ENCODE peak calls at places on chromosomes 11 and 22, in eight cellular contexts. One of them, this sample, is unnamed.

GRCh38 chr11:10076458-10077141 is 217.4 kb downstream of the SBF2 start:
- DNase-seq in NCI-H774: no peak
- DNase-seq in naive thymus-derived CD8-positive, alpha-beta T cell: peak
- DNase-seq in GM12891: peak
- DNase-seq in activated naive CD4-positive, alpha-beta T cell: no peak
- DNase-seq in Calu3: peak
- DNase-seq in H9: peak
- DNase-seq in stimulated activated CD4-positive, alpha-beta T cell treated with anti-CD3 and anti-CD28 coated beads, Interleukin-4, amount 100 ng/mL, for 4 hours: peak
- DNase-seq in this sample: peak

GRCh38 chr11:5624489-5625278 is at the start of gene TRIM34:
- DNase-seq in stimulated activated CD4-positive, alpha-beta T cell treated with anti-CD3 and anti-CD28 coated beads, Interleukin-4, amount 100 ng/mL, for 4 hours: peak
- DNase-seq in activated naive CD4-positive, alpha-beta T cell: peak
- DNase-seq in H9: peak
- DNase-seq in GM12891: peak
- DNase-seq in naive thymus-derived CD8-positive, alpha-beta T cell: peak
- DNase-seq in Calu3: peak
- DNase-seq in NCI-H774: peak
- DNase-seq in this sample: peak

GRCh38 chr11:45383229-45383628 is 97.1 kb upstream of the SYT13 start:
- DNase-seq in activated naive CD4-positive, alpha-beta T cell: no peak
- DNase-seq in stimulated activated CD4-positive, alpha-beta T cell treated with anti-CD3 and anti-CD28 coated beads, Interleukin-4, amount 100 ng/mL, for 4 hours: no peak
- DNase-seq in NCI-H774: no peak
- DNase-seq in H9: no peak
- DNase-seq in naive thymus-derived CD8-positive, alpha-beta T cell: no peak
- DNase-seq in GM12891: no peak
- DNase-seq in Calu3: no peak
- DNase-seq in this sample: no peak

GRCh38 chr11:1390603-1391164 is 950 bp downstream of the BRSK2 start:
- DNase-seq in naive thymus-derived CD8-positive, alpha-beta T cell: no peak
- DNase-seq in activated naive CD4-positive, alpha-beta T cell: no peak
- DNase-seq in H9: peak
- DNase-seq in NCI-H774: no peak
- DNase-seq in Calu3: no peak
- DNase-seq in stimulated activated CD4-positive, alpha-beta T cell treated with anti-CD3 and anti-CD28 coated beads, Interleukin-4, amount 100 ng/mL, for 4 hours: no peak
- DNase-seq in GM12891: no peak
- DNase-seq in this sample: peak

GRCh38 chr11:119567667-119568582 is 145.0 kb upstream of the THY1 start:
- DNase-seq in activated naive CD4-positive, alpha-beta T cell: no peak
- DNase-seq in stimulated activated CD4-positive, alpha-beta T cell treated with anti-CD3 and anti-CD28 coated beads, Interleukin-4, amount 100 ng/mL, for 4 hours: no peak
- DNase-seq in naive thymus-derived CD8-positive, alpha-beta T cell: no peak
- DNase-seq in NCI-H774: peak
- DNase-seq in GM12891: no peak
- DNase-seq in Calu3: no peak
- DNase-seq in H9: no peak
- DNase-seq in this sample: no peak

GRCh38 chr22:19287076-19287724 is 4.3 kb downstream of the CLTCL1 start:
- DNase-seq in activated naive CD4-positive, alpha-beta T cell: no peak
- DNase-seq in GM12891: no peak
- DNase-seq in H9: peak
- DNase-seq in naive thymus-derived CD8-positive, alpha-beta T cell: no peak
- DNase-seq in stimulated activated CD4-positive, alpha-beta T cell treated with anti-CD3 and anti-CD28 coated beads, Interleukin-4, amount 100 ng/mL, for 4 hours: no peak
- DNase-seq in Calu3: no peak
- DNase-seq in NCI-H774: peak
- DNase-seq in this sample: no peak

GRCh38 chr11:27505781-27506180 is 788 bp downstream of the LIN7C start:
- DNase-seq in H9: no peak
- DNase-seq in Calu3: no peak
- DNase-seq in naive thymus-derived CD8-positive, alpha-beta T cell: no peak
- DNase-seq in activated naive CD4-positive, alpha-beta T cell: no peak
- DNase-seq in GM12891: no peak
- DNase-seq in stimulated activated CD4-positive, alpha-beta T cell treated with anti-CD3 and anti-CD28 coated beads, Interleukin-4, amount 100 ng/mL, for 4 hours: no peak
- DNase-seq in NCI-H774: no peak
- DNase-seq in this sample: no peak

GRCh38 chr11:108959874-108960273 is 295.0 kb downstream of the DDX10 start:
- DNase-seq in naive thymus-derived CD8-positive, alpha-beta T cell: no peak
- DNase-seq in NCI-H774: no peak
- DNase-seq in activated naive CD4-positive, alpha-beta T cell: no peak
- DNase-seq in stimulated activated CD4-positive, alpha-beta T cell treated with anti-CD3 and anti-CD28 coated beads, Interleukin-4, amount 100 ng/mL, for 4 hours: no peak
- DNase-seq in H9: no peak
- DNase-seq in GM12891: no peak
- DNase-seq in Calu3: no peak
- DNase-seq in this sample: no peak

GRCh38 chr22:28986366-28986765 is 75.3 kb downstream of the C22orf31 start:
- DNase-seq in H9: no peak
- DNase-seq in GM12891: no peak
- DNase-seq in activated naive CD4-positive, alpha-beta T cell: no peak
- DNase-seq in NCI-H774: no peak
- DNase-seq in stimulated activated CD4-positive, alpha-beta T cell treated with anti-CD3 and anti-CD28 coated beads, Interleukin-4, amount 100 ng/mL, for 4 hours: no peak
- DNase-seq in naive thymus-derived CD8-positive, alpha-beta T cell: no peak
- DNase-seq in Calu3: no peak
- DNase-seq in this sample: peak

GRCh38 chr11:29022676-29023075 is 914.5 kb downstream of the METTL15 start:
- DNase-seq in activated naive CD4-positive, alpha-beta T cell: no peak
- DNase-seq in stimulated activated CD4-positive, alpha-beta T cell treated with anti-CD3 and anti-CD28 coated beads, Interleukin-4, amount 100 ng/mL, for 4 hours: no peak
- DNase-seq in Calu3: no peak
- DNase-seq in NCI-H774: no peak
- DNase-seq in naive thymus-derived CD8-positive, alpha-beta T cell: no peak
- DNase-seq in GM12891: no peak
- DNase-seq in H9: no peak
- DNase-seq in this sample: no peak

GRCh38 chr11:45086526-45086925 is 59.9 kb upstream of the PRDM11 start:
- DNase-seq in Calu3: no peak
- DNase-seq in activated naive CD4-positive, alpha-beta T cell: no peak
- DNase-seq in stimulated activated CD4-positive, alpha-beta T cell treated with anti-CD3 and anti-CD28 coated beads, Interleukin-4, amount 100 ng/mL, for 4 hours: no peak
- DNase-seq in GM12891: no peak
- DNase-seq in naive thymus-derived CD8-positive, alpha-beta T cell: no peak
- DNase-seq in H9: no peak
- DNase-seq in NCI-H774: no peak
- DNase-seq in this sample: no peak

GRCh38 chr22:20436309-20437252 is 1.0 kb downstream of the SCARF2 start:
- DNase-seq in Calu3: no peak
- DNase-seq in stimulated activated CD4-positive, alpha-beta T cell treated with anti-CD3 and anti-CD28 coated beads, Interleukin-4, amount 100 ng/mL, for 4 hours: peak
- DNase-seq in H9: peak
- DNase-seq in activated naive CD4-positive, alpha-beta T cell: no peak
- DNase-seq in GM12891: no peak
- DNase-seq in NCI-H774: no peak
- DNase-seq in naive thymus-derived CD8-positive, alpha-beta T cell: no peak
- DNase-seq in this sample: no peak

GRCh38 chr11:11732116-11732515 is 109.7 kb upstream of the USP47 start:
- DNase-seq in activated naive CD4-positive, alpha-beta T cell: no peak
- DNase-seq in naive thymus-derived CD8-positive, alpha-beta T cell: no peak
- DNase-seq in Calu3: no peak
- DNase-seq in GM12891: no peak
- DNase-seq in stimulated activated CD4-positive, alpha-beta T cell treated with anti-CD3 and anti-CD28 coated beads, Interleukin-4, amount 100 ng/mL, for 4 hours: no peak
- DNase-seq in H9: no peak
- DNase-seq in NCI-H774: no peak
- DNase-seq in this sample: no peak

GRCh38 chr11:36077368-36077767 is 133.5 kb downstream of the LDLRAD3 start:
- DNase-seq in stimulated activated CD4-positive, alpha-beta T cell treated with anti-CD3 and anti-CD28 coated beads, Interleukin-4, amount 100 ng/mL, for 4 hours: no peak
- DNase-seq in GM12891: no peak
- DNase-seq in Calu3: no peak
- DNase-seq in activated naive CD4-positive, alpha-beta T cell: no peak
- DNase-seq in naive thymus-derived CD8-positive, alpha-beta T cell: no peak
- DNase-seq in NCI-H774: no peak
- DNase-seq in H9: no peak
- DNase-seq in this sample: no peak

GRCh38 chr11:59615132-59615636 is 390 bp downstream of the OSBP start:
- DNase-seq in Calu3: peak
- DNase-seq in NCI-H774: peak
- DNase-seq in stimulated activated CD4-positive, alpha-beta T cell treated with anti-CD3 and anti-CD28 coated beads, Interleukin-4, amount 100 ng/mL, for 4 hours: peak
- DNase-seq in GM12891: peak
- DNase-seq in naive thymus-derived CD8-positive, alpha-beta T cell: peak
- DNase-seq in activated naive CD4-positive, alpha-beta T cell: peak
- DNase-seq in H9: peak
- DNase-seq in this sample: peak

GRCh38 chr11:120808616-120809050 is 215.3 kb upstream of the TBCEL start:
- DNase-seq in NCI-H774: no peak
- DNase-seq in naive thymus-derived CD8-positive, alpha-beta T cell: no peak
- DNase-seq in Calu3: no peak
- DNase-seq in GM12891: no peak
- DNase-seq in stimulated activated CD4-positive, alpha-beta T cell treated with anti-CD3 and anti-CD28 coated beads, Interleukin-4, amount 100 ng/mL, for 4 hours: no peak
- DNase-seq in H9: no peak
- DNase-seq in activated naive CD4-positive, alpha-beta T cell: no peak
- DNase-seq in this sample: no peak

GRCh38 chr11:77710358-77710757 is 72.8 kb upstream of the CLNS1A start:
- DNase-seq in stimulated activated CD4-positive, alpha-beta T cell treated with anti-CD3 and anti-CD28 coated beads, Interleukin-4, amount 100 ng/mL, for 4 hours: no peak
- DNase-seq in activated naive CD4-positive, alpha-beta T cell: no peak
- DNase-seq in Calu3: no peak
- DNase-seq in naive thymus-derived CD8-positive, alpha-beta T cell: no peak
- DNase-seq in H9: no peak
- DNase-seq in GM12891: no peak
- DNase-seq in NCI-H774: no peak
- DNase-seq in this sample: no peak

GRCh38 chr11:290621-291231 is 1.8 kb downstream of the PGGHG start:
- DNase-seq in NCI-H774: no peak
- DNase-seq in stimulated activated CD4-positive, alpha-beta T cell treated with anti-CD3 and anti-CD28 coated beads, Interleukin-4, amount 100 ng/mL, for 4 hours: no peak
- DNase-seq in activated naive CD4-positive, alpha-beta T cell: no peak
- DNase-seq in Calu3: no peak
- DNase-seq in H9: no peak
- DNase-seq in naive thymus-derived CD8-positive, alpha-beta T cell: no peak
- DNase-seq in GM12891: no peak
- DNase-seq in this sample: no peak

GRCh38 chr22:28978158-28978557 is 83.5 kb downstream of the C22orf31 start:
- DNase-seq in H9: no peak
- DNase-seq in GM12891: no peak
- DNase-seq in stimulated activated CD4-positive, alpha-beta T cell treated with anti-CD3 and anti-CD28 coated beads, Interleukin-4, amount 100 ng/mL, for 4 hours: no peak
- DNase-seq in NCI-H774: no peak
- DNase-seq in naive thymus-derived CD8-positive, alpha-beta T cell: no peak
- DNase-seq in Calu3: peak
- DNase-seq in activated naive CD4-positive, alpha-beta T cell: no peak
- DNase-seq in this sample: no peak

GRCh38 chr11:2435288-2436012 is 8.9 kb downstream of the TRPM5 start:
- DNase-seq in Calu3: no peak
- DNase-seq in GM12891: no peak
- DNase-seq in naive thymus-derived CD8-positive, alpha-beta T cell: no peak
- DNase-seq in stimulated activated CD4-positive, alpha-beta T cell treated with anti-CD3 and anti-CD28 coated beads, Interleukin-4, amount 100 ng/mL, for 4 hours: no peak
- DNase-seq in NCI-H774: no peak
- DNase-seq in H9: no peak
- DNase-seq in activated naive CD4-positive, alpha-beta T cell: no peak
- DNase-seq in this sample: no peak

GRCh38 chr11:119094816-119095065 is 6.9 kb downstream of the DPAGT1 start:
- DNase-seq in GM12891: peak
- DNase-seq in H9: no peak
- DNase-seq in stimulated activated CD4-positive, alpha-beta T cell treated with anti-CD3 and anti-CD28 coated beads, Interleukin-4, amount 100 ng/mL, for 4 hours: peak
- DNase-seq in NCI-H774: no peak
- DNase-seq in activated naive CD4-positive, alpha-beta T cell: peak
- DNase-seq in naive thymus-derived CD8-positive, alpha-beta T cell: peak
- DNase-seq in Calu3: peak
- DNase-seq in this sample: peak

GRCh38 chr22:49845241-49845640 is 8.4 kb upstream of the ZBED4 start:
- DNase-seq in H9: no peak
- DNase-seq in Calu3: no peak
- DNase-seq in NCI-H774: no peak
- DNase-seq in stimulated activated CD4-positive, alpha-beta T cell treated with anti-CD3 and anti-CD28 coated beads, Interleukin-4, amount 100 ng/mL, for 4 hours: no peak
- DNase-seq in naive thymus-derived CD8-positive, alpha-beta T cell: no peak
- DNase-seq in GM12891: no peak
- DNase-seq in activated naive CD4-positive, alpha-beta T cell: no peak
- DNase-seq in this sample: no peak

GRCh38 chr11:14015711-14016110 is 53.2 kb downstream of the SPON1 start:
- DNase-seq in Calu3: peak
- DNase-seq in GM12891: no peak
- DNase-seq in naive thymus-derived CD8-positive, alpha-beta T cell: no peak
- DNase-seq in H9: peak
- DNase-seq in stimulated activated CD4-positive, alpha-beta T cell treated with anti-CD3 and anti-CD28 coated beads, Interleukin-4, amount 100 ng/mL, for 4 hours: no peak
- DNase-seq in activated naive CD4-positive, alpha-beta T cell: no peak
- DNase-seq in NCI-H774: no peak
- DNase-seq in this sample: peak

GRCh38 chr11:68687986-68688385 is 3.6 kb downstream of the GAL start:
- DNase-seq in naive thymus-derived CD8-positive, alpha-beta T cell: no peak
- DNase-seq in NCI-H774: no peak
- DNase-seq in activated naive CD4-positive, alpha-beta T cell: no peak
- DNase-seq in stimulated activated CD4-positive, alpha-beta T cell treated with anti-CD3 and anti-CD28 coated beads, Interleukin-4, amount 100 ng/mL, for 4 hours: no peak
- DNase-seq in H9: peak
- DNase-seq in GM12891: no peak
- DNase-seq in Calu3: no peak
- DNase-seq in this sample: no peak

GRCh38 chr22:49663311-49663711 is 164.4 kb downstream of the BRD1 start:
- DNase-seq in NCI-H774: no peak
- DNase-seq in H9: no peak
- DNase-seq in Calu3: no peak
- DNase-seq in stimulated activated CD4-positive, alpha-beta T cell treated with anti-CD3 and anti-CD28 coated beads, Interleukin-4, amount 100 ng/mL, for 4 hours: no peak
- DNase-seq in GM12891: no peak
- DNase-seq in activated naive CD4-positive, alpha-beta T cell: no peak
- DNase-seq in naive thymus-derived CD8-positive, alpha-beta T cell: no peak
- DNase-seq in this sample: no peak